ENCODE peak calls at places on chromosomes 3 and 15, in nine cellular contexts. C is MM.1S, O is mammary epithelial cell, H is endothelial cell of umbilical vein, Z is H9, P is neural progenitor cell, W is colonic mucosa, S is SK-N-MC, Q is kidney. M is an unnamed sample.

GRCh38 chr15:75903331-75904240 is at the start of gene FBXO22:
- DNase-seq in C (peak; percentile 95), O (peak; percentile 94), H (peak; percentile 90), Z (peak; percentile 93), P (peak; percentile 97), W (peak; percentile 93), S (peak; percentile 26), Q (peak; percentile 97), M (peak; percentile 87)

GRCh38 chr3:110178965-110179364 is 841.6 kb upstream of the DPPA4 start:
- DNase-seq in C (no peak), O (no peak), H (no peak), Z (no peak), P (peak; percentile 17), W (no peak), S (no peak), Q (no peak), M (no peak)

GRCh38 chr3:12553921-12554391 is 2.9 kb upstream of the MKRN2 start:
- DNase-seq in C (peak; percentile 10), O (peak; percentile 26), H (peak; percentile 62), Z (peak; percentile 37), P (peak; percentile 24), W (peak; percentile 60), S (no peak), Q (no peak), M (peak; percentile 58)

GRCh38 chr3:25508901-25509300 is 80.8 kb downstream of the RARB start:
- DNase-seq in C (no peak), O (peak; percentile 72), H (peak; percentile 94), Z (no peak), P (no peak), W (no peak), S (no peak), Q (no peak), M (no peak)

GRCh38 chr3:10733297-10733696 is 82.7 kb upstream of the SLC6A11 start:
- DNase-seq in C (no peak), O (no peak), H (no peak), Z (no peak), P (no peak), W (no peak), S (no peak), Q (no peak), M (no peak)

GRCh38 chr15:41607033-41607432 is 48.0 kb downstream of the TYRO3 start:
- DNase-seq in C (no peak), O (peak; percentile 63), H (peak; percentile 23), Z (no peak), P (no peak), W (no peak), S (no peak), Q (no peak), M (no peak)

GRCh38 chr3:4820296-4821121 is 158.7 kb upstream of the BHLHE40 start:
- DNase-seq in C (no peak), O (no peak), H (no peak), Z (no peak), P (no peak), W (no peak), S (no peak), Q (no peak), M (peak; percentile 98)

GRCh38 chr3:180962530-180962929 is 27.0 kb downstream of the DNAJC19 start:
- DNase-seq in C (no peak), O (no peak), H (no peak), Z (no peak), P (no peak), W (no peak), S (no peak), Q (no peak), M (no peak)

GRCh38 chr3:115580566-115580965 is 42.7 kb upstream of the GAP43 start:
- DNase-seq in C (no peak), O (no peak), H (no peak), Z (no peak), P (peak; percentile 16), W (no peak), S (peak; percentile 12), Q (no peak), M (no peak)

GRCh38 chr15:23797747-23798157 is 110.6 kb upstream of the NDN start:
- DNase-seq in C (no peak), O (no peak), H (no peak), Z (no peak), P (no peak), W (no peak), S (no peak), Q (no peak), M (no peak)

GRCh38 chr3:107660316-107660976 is 137.7 kb downstream of the BBX start:
- DNase-seq in C (peak; percentile 49), O (no peak), H (peak; percentile 56), Z (no peak), P (peak; percentile 32), W (no peak), S (no peak), Q (no peak), M (no peak)

DNA sequence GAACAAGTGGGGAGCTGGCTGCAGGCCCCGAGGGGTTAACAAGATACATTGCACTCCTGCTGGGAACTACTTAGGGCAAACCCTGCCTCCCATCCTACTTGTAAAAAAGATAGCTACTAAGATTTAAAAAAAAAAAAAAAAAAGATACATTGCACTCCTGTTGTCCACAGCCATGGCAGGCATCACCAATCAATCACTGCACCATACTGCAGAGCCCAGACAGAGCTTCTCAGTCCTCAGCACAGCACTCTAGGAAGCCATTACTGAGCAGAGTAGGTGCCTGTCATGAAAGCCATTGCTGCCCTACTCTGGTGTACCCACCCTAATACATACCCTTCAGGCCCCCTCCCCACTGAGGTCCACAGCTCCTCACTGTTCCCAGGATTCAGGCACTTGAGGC is 64.8 kb downstream of the RASGRF1 start:
- DNase-seq in C (no peak), O (no peak), H (no peak), Z (no peak), P (no peak), W (no peak), S (no peak), Q (no peak), M (no peak)
- H3K9ac ChIP-seq in C (no peak overlapping the region), O (no peak overlapping the region), H (no peak overlapping the region), Z (no peak overlapping the region), P (no peak overlapping the region), W (no peak overlapping the region), S (no peak overlapping the region), Q (no peak overlapping the region), M (no peak overlapping the region)

GRCh38 chr15:85623648-85624047 is 171.1 kb downstream of the KLHL25 start:
- DNase-seq in C (no peak), O (peak; percentile 38), H (no peak), Z (no peak), P (no peak), W (no peak), S (no peak), Q (no peak), M (no peak)

GRCh38 chr15:85625431-85625830 is 169.3 kb downstream of the KLHL25 start:
- DNase-seq in C (no peak), O (no peak), H (no peak), Z (no peak), P (no peak), W (no peak), S (no peak), Q (no peak), M (peak; percentile 37)

GRCh38 chr15:85627245-85627935 is 167.3 kb downstream of the KLHL25 start:
- DNase-seq in C (no peak), O (no peak), H (no peak), Z (no peak), P (no peak), W (no peak), S (no peak), Q (no peak), M (no peak)

GRCh38 chr15:85624241-85624855 is 170.4 kb downstream of the KLHL25 start:
- DNase-seq in C (no peak), O (no peak), H (peak; percentile 52), Z (no peak), P (no peak), W (no peak), S (no peak), Q (no peak), M (peak; percentile 63)

DNA sequence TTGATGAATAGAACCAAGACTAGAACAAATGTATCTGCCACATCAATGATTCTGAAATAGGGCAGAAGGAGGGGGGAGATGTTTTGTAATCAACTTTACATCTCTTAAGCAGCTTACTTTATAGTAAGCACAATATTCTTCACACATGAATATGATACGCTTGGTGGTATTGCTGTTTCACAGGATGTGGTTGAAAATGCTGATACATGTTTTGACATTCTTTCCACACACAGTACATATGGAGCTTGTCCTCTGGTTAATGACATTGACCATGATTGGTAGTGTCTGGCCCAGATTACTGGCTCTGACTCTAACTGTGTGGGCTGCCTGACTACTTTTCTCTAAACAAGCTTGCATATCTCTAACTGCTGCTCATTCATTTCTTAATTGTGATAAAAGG is 168.9 kb downstream of the KLHL25 start:
- DNase-seq in C (peak; percentile 78), O (peak; percentile 59), H (no peak), Z (no peak), P (no peak), W (no peak), S (no peak), Q (no peak), M (no peak)
- H3K27ac ChIP-seq in C (peak overlapping the region; percentile 49), O (no peak overlapping the region), H (no peak overlapping the region), Z (no peak overlapping the region), P (no peak overlapping the region), W (peak overlapping the region; percentile 48), S (no peak overlapping the region), Q (peak overlapping the region; percentile 56), M (peak overlapping the region; percentile 72)

GRCh38 chr15:34799149-34799824 is 3.9 kb upstream of the ACTC1 start:
- DNase-seq in C (no peak), O (no peak), H (no peak), Z (peak; percentile 33), P (peak; percentile 56), W (no peak), S (no peak), Q (peak; percentile 78), M (no peak)
- H3K9ac ChIP-seq in C (no peak overlapping the region), O (no peak overlapping the region), H (no peak overlapping the region), Z (no peak overlapping the region), P (no peak overlapping the region), W (no peak overlapping the region), S (no peak overlapping the region), Q (no peak overlapping the region), M (no peak overlapping the region)

DNA sequence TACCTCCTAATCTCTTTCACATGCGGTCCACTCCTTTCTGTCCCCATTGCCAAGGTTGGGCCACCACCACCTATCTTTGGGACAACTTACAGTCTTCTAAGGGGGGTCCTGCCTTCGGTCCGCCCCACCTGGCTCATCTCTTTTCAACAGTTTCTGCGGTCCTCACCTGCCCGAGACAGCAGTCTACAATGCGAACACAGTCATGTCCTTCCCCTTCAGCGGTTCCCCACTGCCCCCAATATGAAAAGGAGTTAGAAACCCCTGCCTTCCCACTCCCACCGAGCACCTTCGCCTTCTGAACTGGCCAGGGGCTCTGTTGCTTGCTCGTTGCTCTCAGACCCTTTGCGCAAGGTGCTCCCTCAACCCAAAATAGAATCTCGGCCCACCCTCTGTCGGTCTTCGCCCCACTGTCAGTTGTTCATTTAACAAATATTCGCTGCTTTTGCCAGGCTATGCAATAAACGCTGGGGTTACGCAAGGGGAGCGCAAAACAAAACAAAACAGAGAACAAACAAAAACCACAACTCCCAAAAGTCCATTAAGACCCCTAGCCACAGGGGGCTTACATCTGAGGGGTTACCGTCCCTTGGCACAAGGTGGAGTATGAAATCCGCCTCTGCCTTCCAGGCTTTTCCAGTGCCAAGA is 611 bp upstream of the FANCI start:
- DNase-seq in C (no peak), O (no peak), H (no peak), Z (no peak), P (no peak), W (no peak), S (no peak), Q (no peak), M (no peak)
- H3K27ac ChIP-seq in C (peak overlapping the region; percentile 76), O (peak overlapping the region; percentile 31), H (no peak overlapping the region), Z (no peak overlapping the region), P (no peak overlapping the region), W (no peak overlapping the region), S (peak overlapping the region; percentile 10), Q (peak overlapping the region; percentile 23), M (peak overlapping the region; percentile 95)